ENCODE peak calls at places on chromosomes 12 and 14, in seven cellular contexts. L, F, S, H, U, B and M are unnamed samples.

GRCh38 chr14:98099527-98099926 is 1172.5 kb downstream of the BCL11B start:
- DNase-seq in L (no peak), F (no peak), S (no peak), H (no peak), U (no peak), B (no peak), M (no peak)

GRCh38 chr12:92362785-92363184 is 217.1 kb upstream of the BTG1 start:
- DNase-seq in L (no peak), F (no peak), S (no peak), H (no peak), U (no peak), B (no peak), M (no peak)

GRCh38 chr14:96052541-96053105 is 13.5 kb downstream of the C14orf132 start:
- DNase-seq in L (no peak), F (no peak), S (no peak), H (no peak), U (no peak), B (no peak), M (no peak)

GRCh38 chr12:50132505-50133135 is 20.6 kb downstream of the COX14 start:
- DNase-seq in L (no peak), F (no peak), S (no peak), H (peak), U (no peak), B (peak), M (no peak)

GRCh38 chr14:56733396-56733795 is 76.9 kb downstream of the OTX2 start:
- DNase-seq in L (no peak), F (no peak), S (no peak), H (no peak), U (no peak), B (no peak), M (no peak)

GRCh38 chr14:77882631-77883030 is 82.7 kb downstream of the ADCK1 start:
- DNase-seq in L (no peak), F (no peak), S (no peak), H (no peak), U (no peak), B (no peak), M (no peak)

GRCh38 chr14:21050597-21050996 is 7.0 kb upstream of the RNASE8 start:
- DNase-seq in L (no peak), F (no peak), S (no peak), H (no peak), U (no peak), B (no peak), M (no peak)

GRCh38 chr12:84506317-84506716 is 406.3 kb downstream of the SLC6A15 start:
- DNase-seq in L (no peak), F (no peak), S (no peak), H (no peak), U (no peak), B (no peak), M (no peak)

GRCh38 chr14:73753887-73754880 is 40.0 kb upstream of the PNMA1 start:
- DNase-seq in L (no peak), F (no peak), S (peak), H (no peak), U (no peak), B (peak), M (peak)

GRCh38 chr12:66441905-66442559 is 139.7 kb downstream of the HELB start:
- DNase-seq in L (no peak), F (no peak), S (no peak), H (no peak), U (no peak), B (no peak), M (no peak)

GRCh38 chr14:30108975-30109700 is 181.5 kb upstream of the PRKD1 start:
- DNase-seq in L (no peak), F (no peak), S (no peak), H (no peak), U (no peak), B (no peak), M (no peak)

GRCh38 chr12:90572778-90573177 is 382.2 kb downstream of the CCER1 start:
- DNase-seq in L (no peak), F (no peak), S (no peak), H (no peak), U (no peak), B (no peak), M (no peak)

GRCh38 chr12:33628087-33628486 is 188.5 kb upstream of the SYT10 start:
- DNase-seq in L (no peak), F (no peak), S (no peak), H (no peak), U (no peak), B (no peak), M (no peak)

GRCh38 chr14:36471431-36471830 is 48.6 kb downstream of the NKX2-1 start:
- DNase-seq in L (no peak), F (no peak), S (no peak), H (no peak), U (no peak), B (no peak), M (no peak)

GRCh38 chr14:33709711-33710110 is 241.2 kb downstream of the EGLN3 start:
- DNase-seq in L (no peak), F (no peak), S (no peak), H (no peak), U (no peak), B (no peak), M (no peak)

GRCh38 chr12:53233671-53234091 is 1.7 kb upstream of the RARG start:
- DNase-seq in L (no peak), F (no peak), S (no peak), H (no peak), U (no peak), B (no peak), M (no peak)